ENCODE peak calls at places on chromosomes 4 and X, in eight cellular contexts. One of them, this sample, is unnamed.

GRCh38 chrX:106917830-106918500 is 2.2 kb upstream of the CLDN2 start:
- DNase-seq in neural progenitor cell: no peak
- DNase-seq in GM12878: no peak
- DNase-seq in psoas muscle: no peak
- DNase-seq in neuronal stem cell: no peak
- DNase-seq in thoracic aorta: no peak
- DNase-seq in pancreas: no peak
- DNase-seq in breast epithelium: no peak
- DNase-seq in this sample: no peak

GRCh38 chr4:2537011-2537830 is 774 bp downstream of the FAM193A start:
- DNase-seq in neural progenitor cell: no peak
- DNase-seq in GM12878: no peak
- DNase-seq in psoas muscle: peak; percentile 61
- DNase-seq in neuronal stem cell: peak; percentile 48
- DNase-seq in thoracic aorta: no peak
- DNase-seq in pancreas: peak; percentile 77
- DNase-seq in breast epithelium: peak; percentile 54
- DNase-seq in this sample: peak; percentile 77

GRCh38 chr4:11132478-11132877 is 296.2 kb downstream of the HS3ST1 start:
- DNase-seq in neural progenitor cell: no peak
- DNase-seq in GM12878: no peak
- DNase-seq in psoas muscle: no peak
- DNase-seq in neuronal stem cell: no peak
- DNase-seq in thoracic aorta: no peak
- DNase-seq in pancreas: no peak
- DNase-seq in breast epithelium: no peak
- DNase-seq in this sample: no peak

GRCh38 chr4:150573534-150573933 is 8.4 kb upstream of the MAB21L2 start:
- DNase-seq in neural progenitor cell: no peak
- DNase-seq in GM12878: no peak
- DNase-seq in psoas muscle: no peak
- DNase-seq in neuronal stem cell: no peak
- DNase-seq in thoracic aorta: no peak
- DNase-seq in pancreas: no peak
- DNase-seq in breast epithelium: no peak
- DNase-seq in this sample: no peak

GRCh38 chrX:68685722-68686683 is 38.5 kb downstream of the STARD8 start:
- DNase-seq in neural progenitor cell: peak; percentile 50
- DNase-seq in GM12878: no peak
- DNase-seq in psoas muscle: peak; percentile 41
- DNase-seq in neuronal stem cell: no peak
- DNase-seq in thoracic aorta: no peak
- DNase-seq in pancreas: peak; percentile 66
- DNase-seq in breast epithelium: no peak
- DNase-seq in this sample: no peak

GRCh38 chr4:7626551-7626950 is 191.8 kb upstream of the PSAPL1 start:
- DNase-seq in neural progenitor cell: no peak
- DNase-seq in GM12878: no peak
- DNase-seq in psoas muscle: no peak
- DNase-seq in neuronal stem cell: no peak
- DNase-seq in thoracic aorta: no peak
- DNase-seq in pancreas: no peak
- DNase-seq in breast epithelium: no peak
- DNase-seq in this sample: no peak

GRCh38 chr4:96126227-96126626 is 286.3 kb downstream of the PDHA2 start:
- DNase-seq in neural progenitor cell: no peak
- DNase-seq in GM12878: no peak
- DNase-seq in psoas muscle: no peak
- DNase-seq in neuronal stem cell: no peak
- DNase-seq in thoracic aorta: no peak
- DNase-seq in pancreas: no peak
- DNase-seq in breast epithelium: no peak
- DNase-seq in this sample: no peak

GRCh38 chr4:58617226-58617625 is 1507.0 kb upstream of the IGFBP7 start:
- DNase-seq in neural progenitor cell: no peak
- DNase-seq in GM12878: no peak
- DNase-seq in psoas muscle: no peak
- DNase-seq in neuronal stem cell: no peak
- DNase-seq in thoracic aorta: no peak
- DNase-seq in pancreas: no peak
- DNase-seq in breast epithelium: no peak
- DNase-seq in this sample: no peak

GRCh38 chr4:64715741-64716140 is 306.5 kb upstream of the TECRL start:
- DNase-seq in neural progenitor cell: no peak
- DNase-seq in GM12878: no peak
- DNase-seq in psoas muscle: no peak
- DNase-seq in neuronal stem cell: no peak
- DNase-seq in thoracic aorta: no peak
- DNase-seq in pancreas: no peak
- DNase-seq in breast epithelium: no peak
- DNase-seq in this sample: no peak

GRCh38 chrX:116480059-116480458 is 17.3 kb upstream of the CT83 start:
- DNase-seq in neural progenitor cell: no peak
- DNase-seq in GM12878: no peak
- DNase-seq in psoas muscle: no peak
- DNase-seq in neuronal stem cell: no peak
- DNase-seq in thoracic aorta: no peak
- DNase-seq in pancreas: no peak
- DNase-seq in breast epithelium: no peak
- DNase-seq in this sample: no peak

GRCh38 chr4:102535398-102536082 is 34.4 kb downstream of the NFKB1 start:
- DNase-seq in neural progenitor cell: no peak
- DNase-seq in GM12878: no peak
- DNase-seq in psoas muscle: no peak
- DNase-seq in neuronal stem cell: no peak
- DNase-seq in thoracic aorta: no peak
- DNase-seq in pancreas: no peak
- DNase-seq in breast epithelium: no peak
- DNase-seq in this sample: no peak

GRCh38 chr4:187070158-187070557 is 346.5 kb upstream of the FAT1 start:
- DNase-seq in neural progenitor cell: no peak
- DNase-seq in GM12878: no peak
- DNase-seq in psoas muscle: no peak
- DNase-seq in neuronal stem cell: no peak
- DNase-seq in thoracic aorta: no peak
- DNase-seq in pancreas: no peak
- DNase-seq in breast epithelium: no peak
- DNase-seq in this sample: no peak

GRCh38 chrX:138858438-138858837 is 146.9 kb upstream of the FGF13 start:
- DNase-seq in neural progenitor cell: no peak
- DNase-seq in GM12878: no peak
- DNase-seq in psoas muscle: no peak
- DNase-seq in neuronal stem cell: no peak
- DNase-seq in thoracic aorta: no peak
- DNase-seq in pancreas: no peak
- DNase-seq in breast epithelium: no peak
- DNase-seq in this sample: no peak

GRCh38 chrX:74419861-74420193 is 1.5 kb upstream of the SLC16A2 start:
- DNase-seq in neural progenitor cell: peak; percentile 32
- DNase-seq in GM12878: no peak
- DNase-seq in psoas muscle: no peak
- DNase-seq in neuronal stem cell: peak; percentile 9
- DNase-seq in thoracic aorta: no peak
- DNase-seq in pancreas: peak; percentile 62
- DNase-seq in breast epithelium: no peak
- DNase-seq in this sample: no peak

GRCh38 chr4:130053723-130054122 is 957.8 kb downstream of the C4orf33 start:
- DNase-seq in neural progenitor cell: no peak
- DNase-seq in GM12878: no peak
- DNase-seq in psoas muscle: no peak
- DNase-seq in neuronal stem cell: no peak
- DNase-seq in thoracic aorta: no peak
- DNase-seq in pancreas: no peak
- DNase-seq in breast epithelium: no peak
- DNase-seq in this sample: no peak

GRCh38 chr4:30717208-30718020 is 2.8 kb upstream of the PCDH7 start:
- DNase-seq in neural progenitor cell: peak; percentile 85
- DNase-seq in GM12878: no peak
- DNase-seq in psoas muscle: peak; percentile 18
- DNase-seq in neuronal stem cell: peak; percentile 74
- DNase-seq in thoracic aorta: no peak
- DNase-seq in pancreas: peak; percentile 64
- DNase-seq in breast epithelium: no peak
- DNase-seq in this sample: no peak

GRCh38 chr4:10013722-10014121 is 7.6 kb downstream of the SLC2A9 start:
- DNase-seq in neural progenitor cell: peak; percentile 75
- DNase-seq in GM12878: no peak
- DNase-seq in psoas muscle: no peak
- DNase-seq in neuronal stem cell: no peak
- DNase-seq in thoracic aorta: no peak
- DNase-seq in pancreas: peak; percentile 80
- DNase-seq in breast epithelium: no peak
- DNase-seq in this sample: no peak

GRCh38 chr4:94500696-94501095 is 49.0 kb downstream of the PDLIM5 start:
- DNase-seq in neural progenitor cell: no peak
- DNase-seq in GM12878: no peak
- DNase-seq in psoas muscle: peak; percentile 30
- DNase-seq in neuronal stem cell: no peak
- DNase-seq in thoracic aorta: no peak
- DNase-seq in pancreas: no peak
- DNase-seq in breast epithelium: no peak
- DNase-seq in this sample: no peak

GRCh38 chr4:94498502-94498901 is 46.8 kb downstream of the PDLIM5 start:
- DNase-seq in neural progenitor cell: no peak
- DNase-seq in GM12878: no peak
- DNase-seq in psoas muscle: no peak
- DNase-seq in neuronal stem cell: no peak
- DNase-seq in thoracic aorta: no peak
- DNase-seq in pancreas: no peak
- DNase-seq in breast epithelium: no peak
- DNase-seq in this sample: no peak

DNA sequence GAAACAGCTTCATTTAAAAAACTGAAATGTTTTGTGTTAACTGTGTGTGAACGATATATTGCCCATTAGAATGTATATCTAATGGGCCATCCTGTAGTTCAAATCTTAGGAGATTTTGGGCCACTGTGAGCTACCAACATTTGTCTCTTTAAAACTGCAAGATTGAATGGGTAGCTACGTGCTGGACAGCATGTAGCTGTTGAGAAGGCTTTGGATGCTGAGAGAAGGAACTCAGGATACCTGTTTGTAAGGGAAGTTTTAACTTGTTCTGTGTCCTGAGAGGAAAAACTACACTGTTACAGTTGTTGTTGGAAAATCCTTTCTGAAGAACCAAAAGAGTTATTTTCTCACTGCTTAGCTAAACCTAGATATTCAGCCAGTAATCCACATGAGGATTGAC is 45.9 kb downstream of the PDLIM5 start:
- DNase-seq in neural progenitor cell: no peak
- DNase-seq in GM12878: no peak
- DNase-seq in psoas muscle: no peak
- DNase-seq in neuronal stem cell: no peak
- DNase-seq in thoracic aorta: no peak
- DNase-seq in pancreas: no peak
- DNase-seq in breast epithelium: no peak
- DNase-seq in this sample: no peak
- H3K27ac ChIP-seq in neural progenitor cell: no peak overlapping the region
- H3K27ac ChIP-seq in GM12878: no peak overlapping the region
- H3K27ac ChIP-seq in psoas muscle: peak overlapping the region; percentile 78
- H3K27ac ChIP-seq in neuronal stem cell: no peak overlapping the region
- H3K27ac ChIP-seq in thoracic aorta: peak overlapping the region; percentile 2
- H3K27ac ChIP-seq in pancreas: no peak overlapping the region
- H3K27ac ChIP-seq in breast epithelium: no peak overlapping the region
- H3K27ac ChIP-seq in this sample: no peak overlapping the region

GRCh38 chr4:40557741-40558140 is 71.9 kb downstream of the RBM47 start:
- DNase-seq in neural progenitor cell: no peak
- DNase-seq in GM12878: no peak
- DNase-seq in psoas muscle: no peak
- DNase-seq in neuronal stem cell: no peak
- DNase-seq in thoracic aorta: no peak
- DNase-seq in pancreas: no peak
- DNase-seq in breast epithelium: no peak
- DNase-seq in this sample: no peak

GRCh38 chr4:40563401-40563800 is 66.3 kb downstream of the RBM47 start:
- DNase-seq in neural progenitor cell: no peak
- DNase-seq in GM12878: no peak
- DNase-seq in psoas muscle: no peak
- DNase-seq in neuronal stem cell: no peak
- DNase-seq in thoracic aorta: no peak
- DNase-seq in pancreas: no peak
- DNase-seq in breast epithelium: no peak
- DNase-seq in this sample: no peak

GRCh38 chr4:40562208-40562607 is 67.5 kb downstream of the RBM47 start:
- DNase-seq in neural progenitor cell: no peak
- DNase-seq in GM12878: no peak
- DNase-seq in psoas muscle: no peak
- DNase-seq in neuronal stem cell: no peak
- DNase-seq in thoracic aorta: no peak
- DNase-seq in pancreas: no peak
- DNase-seq in breast epithelium: no peak
- DNase-seq in this sample: no peak

GRCh38 chr4:40562681-40563080 is 67.0 kb downstream of the RBM47 start:
- DNase-seq in neural progenitor cell: no peak
- DNase-seq in GM12878: no peak
- DNase-seq in psoas muscle: no peak
- DNase-seq in neuronal stem cell: no peak
- DNase-seq in thoracic aorta: no peak
- DNase-seq in pancreas: no peak
- DNase-seq in breast epithelium: no peak
- DNase-seq in this sample: no peak

GRCh38 chr4:40559585-40560465 is 69.8 kb downstream of the RBM47 start:
- DNase-seq in neural progenitor cell: no peak
- DNase-seq in GM12878: peak; percentile 64
- DNase-seq in psoas muscle: no peak
- DNase-seq in neuronal stem cell: no peak
- DNase-seq in thoracic aorta: no peak
- DNase-seq in pancreas: no peak
- DNase-seq in breast epithelium: no peak
- DNase-seq in this sample: no peak
- H3K27ac ChIP-seq in neural progenitor cell: no peak overlapping the region
- H3K27ac ChIP-seq in GM12878: peak overlapping the region; percentile 47
- H3K27ac ChIP-seq in psoas muscle: no peak overlapping the region
- H3K27ac ChIP-seq in neuronal stem cell: no peak overlapping the region
- H3K27ac ChIP-seq in thoracic aorta: peak overlapping the region; percentile 3
- H3K27ac ChIP-seq in pancreas: peak overlapping the region; percentile 75
- H3K27ac ChIP-seq in breast epithelium: peak overlapping the region; percentile 1
- H3K27ac ChIP-seq in this sample: peak overlapping the region; percentile 3

DNA sequence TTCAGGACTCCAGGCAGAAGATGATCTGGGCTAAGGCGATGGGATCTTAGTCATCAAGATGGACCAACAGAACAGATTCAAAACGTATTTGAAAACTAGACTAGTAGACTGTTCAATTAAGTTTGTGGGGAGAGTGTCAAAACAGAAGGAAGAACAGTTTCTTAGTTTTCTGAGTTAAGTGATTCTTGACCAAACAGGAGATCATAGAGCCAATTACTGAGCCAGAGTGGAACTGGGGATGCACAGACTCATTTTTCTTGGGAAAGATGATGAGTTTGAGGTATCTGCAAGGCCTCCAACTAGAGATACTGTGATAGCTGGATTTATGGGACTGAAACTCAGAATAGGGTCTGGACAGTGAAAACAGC is 119.5 kb downstream of the REELD1 start:
- DNase-seq in neural progenitor cell: no peak
- DNase-seq in GM12878: no peak
- DNase-seq in psoas muscle: no peak
- DNase-seq in neuronal stem cell: no peak
- DNase-seq in thoracic aorta: no peak
- DNase-seq in pancreas: no peak
- DNase-seq in breast epithelium: no peak
- DNase-seq in this sample: no peak
- H3K27ac ChIP-seq in neural progenitor cell: no peak overlapping the region
- H3K27ac ChIP-seq in GM12878: peak overlapping the region; percentile 38
- H3K27ac ChIP-seq in psoas muscle: no peak overlapping the region
- H3K27ac ChIP-seq in neuronal stem cell: no peak overlapping the region
- H3K27ac ChIP-seq in thoracic aorta: no peak overlapping the region
- H3K27ac ChIP-seq in pancreas: no peak overlapping the region
- H3K27ac ChIP-seq in breast epithelium: no peak overlapping the region
- H3K27ac ChIP-seq in this sample: no peak overlapping the region

GRCh38 chr4:53801373-53801772 is 210.1 kb upstream of the LNX1 start:
- DNase-seq in neural progenitor cell: no peak
- DNase-seq in GM12878: no peak
- DNase-seq in psoas muscle: no peak
- DNase-seq in neuronal stem cell: no peak
- DNase-seq in thoracic aorta: no peak
- DNase-seq in pancreas: no peak
- DNase-seq in breast epithelium: no peak
- DNase-seq in this sample: no peak
- H3K27ac ChIP-seq in neural progenitor cell: no peak overlapping the region
- H3K27ac ChIP-seq in GM12878: no peak overlapping the region
- H3K27ac ChIP-seq in psoas muscle: no peak overlapping the region
- H3K27ac ChIP-seq in neuronal stem cell: no peak overlapping the region
- H3K27ac ChIP-seq in thoracic aorta: no peak overlapping the region
- H3K27ac ChIP-seq in pancreas: no peak overlapping the region
- H3K27ac ChIP-seq in breast epithelium: no peak overlapping the region
- H3K27ac ChIP-seq in this sample: no peak overlapping the region

This sample was measured in suprapubic skin.